ENCODE peak calls at places on chromosomes 11 and 22, in seven cellular contexts. C is pancreas, O is heart right ventricle, H is aorta, S is upper lobe of left lung, B is left lung, R is GM12878. Q is an unnamed sample.

GRCh38 chr11:60951611-60951908 is 416 bp downstream of the SLC15A3 start:
- ATAC-seq in C (peak; percentile 11), O (peak; percentile 57), H (peak; percentile 34), S (peak; percentile 11), B (peak; percentile 5), R (peak; percentile 10), Q (peak; percentile 13)

GRCh38 chr11:75191330-75191717 is 40.4 kb downstream of the SLCO2B1 start:
- ATAC-seq in C (no peak), O (peak; percentile 11), H (no peak), S (no peak), B (no peak), R (no peak), Q (no peak)

GRCh38 chr11:27551127-27551526 is 44.6 kb upstream of the LIN7C start:
- ATAC-seq in C (no peak), O (no peak), H (no peak), S (no peak), B (no peak), R (peak; percentile 40), Q (no peak)

GRCh38 chr11:77207618-77208313 is 79.7 kb downstream of the MYO7A start:
- ATAC-seq in C (no peak), O (no peak), H (no peak), S (no peak), B (no peak), R (no peak), Q (no peak)

GRCh38 chr22:50169774-50170341 is 673 bp upstream of the PANX2 start:
- ATAC-seq in C (no peak), O (no peak), H (peak; percentile 8), S (peak; percentile 9), B (peak; percentile 47), R (peak; percentile 10), Q (peak; percentile 34)

GRCh38 chr11:57499413-57499982 is 16.0 kb downstream of the SLC43A1 start:
- ATAC-seq in C (peak; percentile 92), O (peak; percentile 99), H (peak; percentile 98), S (peak; percentile 100), B (peak; percentile 100), R (peak; percentile 42), Q (peak; percentile 99)

GRCh38 chr11:74570266-74571061 is 21.9 kb upstream of the POLD3 start:
- ATAC-seq in C (peak; percentile 94), O (peak; percentile 79), H (no peak), S (peak; percentile 78), B (peak; percentile 96), R (peak; percentile 88), Q (no peak)

GRCh38 chr11:95245038-95245437 is 14.0 kb upstream of the SESN3 start:
- ATAC-seq in C (peak; percentile 35), O (no peak), H (no peak), S (peak; percentile 71), B (peak; percentile 50), R (no peak), Q (no peak)

GRCh38 chr11:73270089-73270854 is 1.9 kb upstream of the P2RY6 start:
- ATAC-seq in C (no peak), O (no peak), H (no peak), S (peak; percentile 25), B (peak; percentile 26), R (peak; percentile 67), Q (no peak)

GRCh38 chr11:84833488-84834086 is 793.6 kb downstream of the DLG2 start:
- ATAC-seq in C (no peak), O (no peak), H (no peak), S (no peak), B (peak; percentile 52), R (no peak), Q (no peak)

GRCh38 chr11:83047515-83048225 is 24.0 kb downstream of the RAB30 start:
- ATAC-seq in C (no peak), O (no peak), H (no peak), S (no peak), B (no peak), R (no peak), Q (no peak)

GRCh38 chr11:108872781-108873291 is 208.0 kb downstream of the DDX10 start:
- ATAC-seq in C (no peak), O (no peak), H (no peak), S (no peak), B (no peak), R (no peak), Q (no peak)

GRCh38 chr11:119134389-119134978 is 13.1 kb downstream of the HINFP start:
- ATAC-seq in C (peak; percentile 80), O (no peak), H (no peak), S (peak; percentile 45), B (peak; percentile 56), R (peak; percentile 79), Q (no peak)

GRCh38 chr11:33182246-33182878 is 21.1 kb upstream of the CSTF3 start:
- ATAC-seq in C (no peak), O (no peak), H (no peak), S (no peak), B (no peak), R (no peak), Q (no peak)

GRCh38 chr22:30422481-30423295 is 2.9 kb upstream of the MTFP1 start:
- ATAC-seq in C (peak; percentile 51), O (no peak), H (peak; percentile 12), S (peak; percentile 72), B (peak; percentile 42), R (no peak), Q (peak; percentile 48)

GRCh38 chr11:1763336-1763795 is 361 bp downstream of the CTSD start:
- ATAC-seq in C (peak; percentile 13), O (no peak), H (no peak), S (no peak), B (peak; percentile 16), R (peak; percentile 54), Q (no peak)

GRCh38 chr11:44377121-44377520 is 67.2 kb upstream of the ALX4 start:
- ATAC-seq in C (no peak), O (no peak), H (no peak), S (no peak), B (no peak), R (no peak), Q (no peak)

GRCh38 chr11:128463386-128463829 is 124.0 kb downstream of the ETS1 start:
- ATAC-seq in C (peak; percentile 73), O (peak; percentile 56), H (peak; percentile 61), S (peak; percentile 88), B (peak; percentile 57), R (no peak), Q (peak; percentile 59)

GRCh38 chr22:29994027-29994715 is 86.1 kb upstream of the HORMAD2 start:
- ATAC-seq in C (peak; percentile 46), O (no peak), H (no peak), S (peak; percentile 14), B (peak; percentile 59), R (no peak), Q (no peak)

GRCh38 chr11:84558085-84558905 is 1068.8 kb downstream of the DLG2 start:
- ATAC-seq in C (peak; percentile 93), O (peak; percentile 56), H (peak; percentile 68), S (peak; percentile 64), B (peak; percentile 96), R (peak; percentile 89), Q (no peak)

GRCh38 chr11:112563808-112564207 is 303.1 kb upstream of the PLET1 start:
- ATAC-seq in C (no peak), O (peak; percentile 21), H (no peak), S (no peak), B (no peak), R (no peak), Q (no peak)

GRCh38 chr11:34613462-34614183 is 7.3 kb upstream of the EHF start:
- ATAC-seq in C (peak; percentile 13), O (no peak), H (no peak), S (peak; percentile 51), B (peak; percentile 47), R (peak; percentile 85), Q (no peak)

GRCh38 chr11:117435296-117435695 is 107.6 kb downstream of the CEP164 start:
- ATAC-seq in C (no peak), O (no peak), H (no peak), S (no peak), B (no peak), R (peak; percentile 79), Q (no peak)

DNA sequence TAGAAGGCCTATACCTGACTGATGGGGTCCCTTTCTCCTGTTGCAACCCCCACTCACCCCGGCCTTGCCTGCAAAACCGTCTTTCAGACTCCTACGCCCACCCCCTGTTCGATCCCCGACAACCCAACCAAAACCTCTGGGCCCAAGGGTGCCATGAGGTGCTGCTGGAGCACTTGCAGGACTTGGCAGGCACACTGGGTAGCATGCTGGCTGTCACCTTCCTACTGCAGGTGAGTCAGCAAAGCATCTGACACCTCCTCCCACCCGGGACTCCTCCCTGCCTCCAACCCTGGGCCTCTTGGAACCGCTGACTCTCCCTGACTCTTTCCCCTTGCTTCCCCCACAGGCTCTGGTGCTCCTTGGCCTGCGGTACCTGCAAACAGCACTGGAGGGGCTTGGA is 1.2 kb downstream of the ROM1 start:
- ATAC-seq in C (no peak), O (no peak), H (no peak), S (no peak), B (no peak), R (no peak), Q (no peak)
- H3K4me3 ChIP-seq in C (no peak overlapping the region), O (no peak overlapping the region), H (no peak overlapping the region), S (no peak overlapping the region), B (no peak overlapping the region), R (no peak overlapping the region), Q (no peak overlapping the region)

GRCh38 chr22:45885171-45885840 is 91.7 kb downstream of the WNT7B start:
- ATAC-seq in C (no peak), O (no peak), H (no peak), S (no peak), B (no peak), R (no peak), Q (no peak)
- H3K27me3 ChIP-seq in C (no peaks in the 10 kb centered on the region), O (no peaks in the 10 kb centered on the region), H (no peaks in the 10 kb centered on the region), S (peaks cover 11% of the 10 kb centered on the region), B (peaks cover 13% of the 10 kb centered on the region), R (no peaks in the 10 kb centered on the region), Q (peaks cover 96% of the 10 kb centered on the region)

DNA sequence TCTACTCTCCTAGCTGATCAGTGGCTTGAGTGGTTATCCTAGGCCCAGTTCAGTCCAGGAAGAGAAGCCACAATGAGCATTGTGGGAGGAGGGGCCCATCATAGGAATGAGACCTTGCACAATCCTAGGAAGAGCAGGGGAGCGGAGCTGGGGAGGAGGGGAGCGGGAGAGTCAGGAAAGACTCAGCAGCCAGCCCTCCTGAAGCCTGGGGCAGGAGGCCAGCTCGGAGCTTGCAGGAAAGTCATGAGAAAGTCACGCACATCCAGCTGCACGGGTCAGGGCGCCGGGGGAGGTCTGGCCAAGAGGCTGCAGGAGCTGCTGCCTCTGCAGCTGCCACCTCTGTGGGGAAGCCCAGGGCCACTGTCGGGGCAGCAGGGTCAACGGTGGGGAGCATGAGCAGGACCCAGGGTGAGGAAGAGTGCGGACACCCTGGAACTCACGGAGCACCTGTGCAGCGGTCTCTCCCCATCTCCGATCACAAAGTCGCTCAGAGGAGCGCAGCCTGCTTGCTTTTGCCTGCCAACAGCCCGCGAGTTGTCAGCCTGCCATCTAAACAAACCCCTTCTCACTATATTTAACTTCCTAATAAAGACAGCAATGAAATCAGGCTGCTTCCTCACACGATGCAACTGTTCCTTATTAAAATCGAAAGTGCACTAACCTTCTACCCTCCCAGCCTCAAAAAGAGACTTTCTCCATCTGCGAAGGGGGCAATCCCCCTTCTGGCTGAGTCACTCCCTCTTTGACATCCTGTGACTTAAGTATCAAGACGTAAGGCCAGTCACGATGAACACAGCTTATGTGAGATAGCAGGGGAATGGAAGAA is 52.8 kb upstream of the RTL6 start:
- ATAC-seq in C (peak; percentile 69), O (peak; percentile 80), H (peak; percentile 56), S (peak; percentile 92), B (peak; percentile 88), R (peak; percentile 79), Q (peak; percentile 93)
- H3K4me3 ChIP-seq in C (no peak overlapping the region), O (peak overlapping the region; percentile 42), H (no peak overlapping the region), S (peak overlapping the region; percentile 17), B (no peak overlapping the region), R (no peak overlapping the region), Q (peak overlapping the region; percentile 38)

DNA sequence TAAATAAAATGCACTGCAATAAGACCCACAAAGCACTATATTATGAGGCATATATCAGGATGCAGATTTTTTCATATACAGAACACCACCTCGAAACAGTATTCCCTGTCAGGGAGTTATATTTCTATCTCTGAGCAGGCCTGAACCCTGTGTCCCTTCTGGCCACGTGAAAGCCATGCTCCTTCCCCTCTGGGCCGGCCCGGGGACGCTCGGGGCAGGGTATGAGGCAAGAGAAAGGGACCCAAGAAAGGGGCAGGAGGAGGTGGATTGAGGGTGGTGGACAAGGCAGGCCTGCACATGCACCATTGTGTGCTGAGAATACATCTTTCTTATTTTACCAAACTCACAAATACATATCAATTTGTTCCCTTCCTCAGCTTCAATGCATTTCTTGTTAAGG is 259.9 kb downstream of the OPCML start:
- ATAC-seq in C (no peak), O (no peak), H (no peak), S (no peak), B (no peak), R (no peak), Q (no peak)
- H3K27me3 ChIP-seq in C (no peaks in the 10 kb centered on the region), O (no peaks in the 10 kb centered on the region), H (no peaks in the 10 kb centered on the region), S (no peaks in the 10 kb centered on the region), B (no peaks in the 10 kb centered on the region), R (no peaks in the 10 kb centered on the region), Q (peaks cover 17% of the 10 kb centered on the region)